ENCODE peak calls at places on chromosomes 12 and 14, in five cellular contexts. O, A, L, T and C are unnamed samples.

GRCh38 chr12:49195734-49196133 is 6.9 kb upstream of the TUBA1A start:
- DNase-seq in O (no peak), A (no peak), L (no peak), T (no peak), C (no peak)

GRCh38 chr12:48175613-48176416 is 7.6 kb upstream of the CCDC184 start:
- DNase-seq in O (no peak), A (no peak), L (no peak), T (no peak), C (no peak)

GRCh38 chr14:99150236-99150635 is 121.8 kb downstream of the BCL11B start:
- DNase-seq in O (no peak), A (no peak), L (no peak), T (no peak), C (no peak)

GRCh38 chr14:90797919-90798318 is 18.3 kb downstream of the TTC7B start:
- DNase-seq in O (no peak), A (no peak), L (no peak), T (no peak), C (no peak)

GRCh38 chr14:101870273-101870939 is 94.0 kb upstream of the DYNC1H1 start:
- DNase-seq in O (no peak), A (no peak), L (no peak), T (no peak), C (no peak)

GRCh38 chr12:8697476-8698131 is at the start of gene RIMKLB:
- DNase-seq in O (peak), A (peak), L (peak), T (no peak), C (peak)

GRCh38 chr12:87779016-87779415 is 250.2 kb downstream of the C12orf50 start:
- DNase-seq in O (no peak), A (no peak), L (no peak), T (no peak), C (peak)

GRCh38 chr12:119713551-119714031 is 45.7 kb downstream of the PRKAB1 start:
- DNase-seq in O (no peak), A (no peak), L (no peak), T (no peak), C (no peak)

GRCh38 chr12:18424857-18425256 is 163.5 kb downstream of the PIK3C2G start:
- DNase-seq in O (no peak), A (no peak), L (no peak), T (no peak), C (no peak)

GRCh38 chr12:115297445-115297844 is 613.5 kb upstream of the TBX3 start:
- DNase-seq in O (no peak), A (no peak), L (no peak), T (no peak), C (no peak)

GRCh38 chr12:74365178-74365964 is 172.3 kb upstream of the ATXN7L3B start:
- DNase-seq in O (peak), A (no peak), L (peak), T (no peak), C (no peak)

GRCh38 chr12:72511906-72512305 is 239.7 kb downstream of the TRHDE start:
- DNase-seq in O (no peak), A (no peak), L (no peak), T (no peak), C (no peak)

GRCh38 chr14:51448831-51449665 is 202.7 kb upstream of the FRMD6 start:
- DNase-seq in O (no peak), A (no peak), L (no peak), T (no peak), C (no peak)

GRCh38 chr12:2163172-2163927 is 110.6 kb downstream of the CACNA1C start:
- DNase-seq in O (no peak), A (no peak), L (no peak), T (no peak), C (no peak)

GRCh38 chr12:66196806-66197205 is 7.8 kb downstream of the IRAK3 start:
- DNase-seq in O (no peak), A (no peak), L (no peak), T (no peak), C (no peak)

GRCh38 chr12:56947633-56948535 is 9.5 kb downstream of the RDH16 start:
- DNase-seq in O (no peak), A (peak), L (no peak), T (peak), C (peak)

GRCh38 chr12:123232472-123232806 is 502 bp downstream of the MPHOSPH9 start:
- DNase-seq in O (no peak), A (no peak), L (no peak), T (peak), C (peak)

GRCh38 chr12:17661250-17661649 is 428.7 kb downstream of the RERGL start:
- DNase-seq in O (no peak), A (no peak), L (no peak), T (no peak), C (no peak)

GRCh38 chr14:91059576-91060471 is 617 bp downstream of the RPS6KA5 start:
- DNase-seq in O (peak), A (peak), L (peak), T (no peak), C (no peak)

GRCh38 chr14:68518910-68519686 is 273.8 kb downstream of the ZFP36L1 start:
- DNase-seq in O (no peak), A (no peak), L (no peak), T (no peak), C (no peak)

GRCh38 chr14:71050227-71050823 is 143.1 kb downstream of the PCNX1 start:
- DNase-seq in O (no peak), A (no peak), L (no peak), T (no peak), C (peak)

GRCh38 chr14:90518941-90519256 is 122.1 kb downstream of the CALM1 start:
- DNase-seq in O (peak), A (peak), L (no peak), T (peak), C (peak)

GRCh38 chr14:65224799-65225198 is 122.5 kb upstream of the MAX start:
- DNase-seq in O (peak), A (no peak), L (no peak), T (no peak), C (no peak)

GRCh38 chr12:112900298-112901145 is 6.2 kb upstream of the OAS1 start:
- DNase-seq in O (peak), A (peak), L (no peak), T (peak), C (peak)

GRCh38 chr14:92258934-92259333 is 64.0 kb upstream of the SLC24A4 start:
- DNase-seq in O (peak), A (no peak), L (no peak), T (no peak), C (peak)

GRCh38 chr14:87409401-87409800 is 583.6 kb downstream of the GALC start:
- DNase-seq in O (no peak), A (no peak), L (no peak), T (no peak), C (no peak)

GRCh38 chr14:85883971-85884370 is 354.0 kb downstream of the FLRT2 start:
- DNase-seq in O (no peak), A (no peak), L (no peak), T (no peak), C (no peak)

GRCh38 chr14:23359167-23359626 is 5.8 kb downstream of the EFS start:
- DNase-seq in O (no peak), A (no peak), L (no peak), T (no peak), C (no peak)

GRCh38 chr12:124637586-124637985 is 70.2 kb upstream of the NCOR2 start:
- DNase-seq in O (no peak), A (no peak), L (no peak), T (no peak), C (no peak)

GRCh38 chr14:65072256-65072655 is 30.1 kb downstream of the MAX start:
- DNase-seq in O (no peak), A (no peak), L (no peak), T (no peak), C (no peak)

GRCh38 chr12:11071414-11071813 is 9.3 kb upstream of the TAS2R46 start:
- DNase-seq in O (no peak), A (no peak), L (peak), T (no peak), C (no peak)

GRCh38 chr14:99093532-99094517 is 178.2 kb downstream of the BCL11B start:
- DNase-seq in O (no peak), A (peak), L (no peak), T (no peak), C (no peak)

GRCh38 chr12:115455268-115455681 is 771.3 kb upstream of the TBX3 start:
- DNase-seq in O (no peak), A (no peak), L (no peak), T (no peak), C (no peak)

GRCh38 chr12:131491887-131492490 is 218.9 kb upstream of the SFSWAP start:
- DNase-seq in O (no peak), A (no peak), L (no peak), T (no peak), C (no peak)

GRCh38 chr12:89645434-89645833 is 63.2 kb downstream of the ATP2B1 start:
- DNase-seq in O (no peak), A (no peak), L (no peak), T (no peak), C (no peak)

GRCh38 chr12:74885775-74886174 is 323.9 kb downstream of the KCNC2 start:
- DNase-seq in O (no peak), A (no peak), L (no peak), T (no peak), C (no peak)

GRCh38 chr12:109378579-109378978 is 30.9 kb downstream of the MYO1H start:
- DNase-seq in O (no peak), A (no peak), L (no peak), T (no peak), C (no peak)

GRCh38 chr12:51836833-51837184 is 11.7 kb downstream of the FIGNL2 start:
- DNase-seq in O (no peak), A (no peak), L (no peak), T (no peak), C (no peak)

GRCh38 chr14:54209501-54210231 is 187.1 kb upstream of the CDKN3 start:
- DNase-seq in O (no peak), A (no peak), L (no peak), T (no peak), C (no peak)